ENCODE peak calls at places on chromosomes 7 and 10, in nine cellular contexts. R is lower lobe of right lung; U is adrenal gland; B is heart left ventricle; G is colonic mucosa; K is adipocyte; I is CD4-positive, alpha-beta memory T cell; C is HepG2; M is SK-N-SH. X is an unnamed sample.

GRCh38 chr7:140526214-140526613 is 46.9 kb upstream of the MKRN1 start:
- DNase-seq in R (no peak), U (no peak), B (no peak), G (no peak), K (no peak), I (no peak), C (no peak), M (no peak), X (no peak)

GRCh38 chr7:145845345-145845744 is 271.3 kb upstream of the CNTNAP2 start:
- DNase-seq in R (no peak), U (no peak), B (no peak), G (no peak), K (no peak), I (no peak), C (no peak), M (no peak), X (no peak)

GRCh38 chr7:37304926-37305325 is 143.7 kb downstream of the ELMO1 start:
- DNase-seq in R (no peak), U (no peak), B (no peak), G (no peak), K (no peak), I (no peak), C (no peak), M (no peak), X (no peak)

GRCh38 chr10:24453404-24453830 is 244.5 kb downstream of the KIAA1217 start:
- DNase-seq in R (no peak), U (no peak), B (no peak), G (no peak), K (peak; percentile 78), I (no peak), C (no peak), M (peak; percentile 17), X (no peak)

GRCh38 chr7:74033372-74034311 is 5.7 kb downstream of the ELN start:
- DNase-seq in R (peak; percentile 67), U (no peak), B (peak; percentile 91), G (no peak), K (peak; percentile 22), I (no peak), C (no peak), M (peak; percentile 97), X (peak; percentile 88)

GRCh38 chr7:157519798-157520244 is 183.0 kb downstream of the DNAJB6 start:
- DNase-seq in R (no peak), U (no peak), B (no peak), G (no peak), K (no peak), I (no peak), C (no peak), M (no peak), X (no peak)

GRCh38 chr7:473211-473734 is 46.4 kb downstream of the PDGFA start:
- DNase-seq in R (no peak), U (peak; percentile 8), B (no peak), G (no peak), K (no peak), I (no peak), C (no peak), M (no peak), X (peak; percentile 60)

GRCh38 chr10:110643670-110644597 is at the start of gene RBM20:
- DNase-seq in R (no peak), U (peak; percentile 19), B (peak; percentile 82), G (no peak), K (peak; percentile 49), I (peak; percentile 26), C (no peak), M (peak; percentile 91), X (peak; percentile 71)

GRCh38 chr7:1562126-1562525 is 6.1 kb upstream of the TMEM184A start:
- DNase-seq in R (no peak), U (no peak), B (no peak), G (no peak), K (no peak), I (no peak), C (no peak), M (peak; percentile 56), X (no peak)

GRCh38 chr10:77576007-77576367 is 61.6 kb downstream of the KCNMA1 start:
- DNase-seq in R (no peak), U (no peak), B (no peak), G (no peak), K (no peak), I (no peak), C (no peak), M (no peak), X (no peak)

GRCh38 chr7:77571791-77572190 is 34.7 kb downstream of the PTPN12 start:
- DNase-seq in R (no peak), U (no peak), B (no peak), G (no peak), K (no peak), I (no peak), C (no peak), M (no peak), X (no peak)

GRCh38 chr7:77575187-77575586 is 38.1 kb downstream of the PTPN12 start:
- DNase-seq in R (no peak), U (peak; percentile 15), B (no peak), G (no peak), K (no peak), I (no peak), C (peak; percentile 89), M (no peak), X (no peak)

GRCh38 chr7:77580762-77581350 is 43.8 kb downstream of the PTPN12 start:
- DNase-seq in R (peak; percentile 52), U (no peak), B (no peak), G (no peak), K (peak; percentile 76), I (no peak), C (no peak), M (no peak), X (no peak)

DNA sequence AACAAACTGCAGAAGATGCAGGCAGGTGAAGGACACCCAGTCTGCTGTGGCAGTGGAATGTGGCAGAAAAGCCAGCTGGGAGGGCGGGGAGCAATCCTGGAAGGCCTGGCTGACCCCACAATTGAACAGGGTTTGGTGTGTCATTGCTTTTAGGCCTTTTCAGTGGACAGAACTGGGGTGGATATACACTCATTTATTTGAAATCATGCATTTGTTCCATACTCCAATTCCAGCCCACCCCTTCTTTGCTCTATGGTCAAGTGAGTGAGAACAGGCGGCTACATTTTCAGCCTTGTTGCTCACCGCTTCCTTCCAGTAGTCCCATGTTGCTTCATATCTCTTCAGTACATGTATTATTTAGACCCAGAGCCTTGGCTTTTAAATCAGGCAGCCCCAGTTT is 39.8 kb downstream of the PTPN12 start:
- DNase-seq in R (no peak), U (no peak), B (no peak), G (no peak), K (no peak), I (no peak), C (no peak), M (no peak), X (no peak)
- H3K36me3 ChIP-seq in R (peaks cover 51% of the 10 kb centered on the region), U (no peaks in the 10 kb centered on the region), B (peaks cover 3% of the 10 kb centered on the region), G (no peaks in the 10 kb centered on the region), K (peaks cover 73% of the 10 kb centered on the region), I (no peaks in the 10 kb centered on the region), C (peaks cover 10% of the 10 kb centered on the region), M (peaks cover 32% of the 10 kb centered on the region), X (peaks cover 62% of the 10 kb centered on the region)

DNA sequence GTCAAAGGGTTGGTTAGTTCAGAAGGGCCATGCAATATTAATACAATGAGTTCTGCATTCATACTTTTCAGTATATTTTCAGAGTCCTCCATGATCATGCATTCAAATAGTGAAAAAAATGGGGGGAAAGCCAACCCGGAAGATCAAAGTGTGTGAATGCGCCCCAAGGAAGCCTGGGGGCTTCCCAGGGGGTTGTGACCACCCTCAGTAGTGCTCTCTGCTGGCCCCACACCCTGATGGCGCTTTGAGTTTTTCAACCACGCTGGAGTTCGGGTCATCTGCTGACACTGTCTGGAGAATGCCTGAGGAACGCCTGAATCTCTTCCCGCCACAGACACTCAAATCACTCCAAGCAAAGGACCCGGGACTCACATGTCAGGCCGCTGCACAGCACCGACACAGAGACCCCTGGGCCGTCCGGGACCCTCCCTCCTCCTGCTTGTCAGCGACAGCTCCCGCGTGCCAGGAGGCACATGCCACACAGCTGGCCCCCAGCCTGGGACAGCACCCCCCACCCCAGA is 1.0 kb downstream of the TNS3 start:
- DNase-seq in R (no peak), U (peak; percentile 51), B (no peak), G (no peak), K (peak; percentile 55), I (no peak), C (peak; percentile 12), M (no peak), X (peak; percentile 70)
- H3K4me1 ChIP-seq in R (peaks cover 83% of the 10 kb centered on the region), U (peaks cover 65% of the 10 kb centered on the region), B (peaks cover 72% of the 10 kb centered on the region), G (peaks cover 14% of the 10 kb centered on the region), K (peaks cover 67% of the 10 kb centered on the region), I (no peaks in the 10 kb centered on the region), C (peaks cover 68% of the 10 kb centered on the region), M (peaks cover 6% of the 10 kb centered on the region), X (peaks cover 23% of the 10 kb centered on the region)

DNA sequence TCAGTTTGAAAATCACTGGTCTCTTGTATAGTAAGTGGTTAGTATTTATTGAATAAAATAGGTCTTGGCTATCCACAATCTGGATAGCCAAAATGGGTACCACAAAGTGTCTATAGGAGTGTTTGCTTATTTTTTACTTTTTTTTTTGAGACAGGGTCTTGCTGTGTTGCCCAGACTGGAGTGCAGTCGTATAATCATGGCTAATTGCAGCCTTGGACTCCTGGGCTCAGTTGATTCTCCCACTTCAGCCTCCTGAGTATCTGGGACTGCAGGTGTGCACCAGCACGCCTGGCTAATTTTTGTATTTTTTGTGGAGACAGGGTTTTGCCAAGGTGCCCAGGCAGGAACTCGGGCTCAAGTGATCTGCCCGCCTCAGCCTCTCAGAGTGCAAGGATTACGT is 2.8 kb downstream of the RBM33 start:
- DNase-seq in R (no peak), U (no peak), B (no peak), G (no peak), K (no peak), I (no peak), C (no peak), M (no peak), X (no peak)
- H3K36me3 ChIP-seq in R (peaks cover 12% of the 10 kb centered on the region), U (no peaks in the 10 kb centered on the region), B (no peaks in the 10 kb centered on the region), G (no peaks in the 10 kb centered on the region), K (peaks cover 25% of the 10 kb centered on the region), I (no peaks in the 10 kb centered on the region), C (peaks cover 2% of the 10 kb centered on the region), M (peaks cover 35% of the 10 kb centered on the region), X (peaks cover 35% of the 10 kb centered on the region)

GRCh38 chr10:113052076-113052830 is 102.2 kb downstream of the TCF7L2 start:
- DNase-seq in R (no peak), U (no peak), B (no peak), G (no peak), K (no peak), I (no peak), C (no peak), M (no peak), X (peak; percentile 60)
- H3K4me1 ChIP-seq in R (peaks cover 49% of the 10 kb centered on the region), U (peaks cover 14% of the 10 kb centered on the region), B (peaks cover 56% of the 10 kb centered on the region), G (no peaks in the 10 kb centered on the region), K (peaks cover 67% of the 10 kb centered on the region), I (peaks cover 20% of the 10 kb centered on the region), C (peaks cover 15% of the 10 kb centered on the region), M (peaks cover 30% of the 10 kb centered on the region), X (peaks cover 69% of the 10 kb centered on the region)

DNA sequence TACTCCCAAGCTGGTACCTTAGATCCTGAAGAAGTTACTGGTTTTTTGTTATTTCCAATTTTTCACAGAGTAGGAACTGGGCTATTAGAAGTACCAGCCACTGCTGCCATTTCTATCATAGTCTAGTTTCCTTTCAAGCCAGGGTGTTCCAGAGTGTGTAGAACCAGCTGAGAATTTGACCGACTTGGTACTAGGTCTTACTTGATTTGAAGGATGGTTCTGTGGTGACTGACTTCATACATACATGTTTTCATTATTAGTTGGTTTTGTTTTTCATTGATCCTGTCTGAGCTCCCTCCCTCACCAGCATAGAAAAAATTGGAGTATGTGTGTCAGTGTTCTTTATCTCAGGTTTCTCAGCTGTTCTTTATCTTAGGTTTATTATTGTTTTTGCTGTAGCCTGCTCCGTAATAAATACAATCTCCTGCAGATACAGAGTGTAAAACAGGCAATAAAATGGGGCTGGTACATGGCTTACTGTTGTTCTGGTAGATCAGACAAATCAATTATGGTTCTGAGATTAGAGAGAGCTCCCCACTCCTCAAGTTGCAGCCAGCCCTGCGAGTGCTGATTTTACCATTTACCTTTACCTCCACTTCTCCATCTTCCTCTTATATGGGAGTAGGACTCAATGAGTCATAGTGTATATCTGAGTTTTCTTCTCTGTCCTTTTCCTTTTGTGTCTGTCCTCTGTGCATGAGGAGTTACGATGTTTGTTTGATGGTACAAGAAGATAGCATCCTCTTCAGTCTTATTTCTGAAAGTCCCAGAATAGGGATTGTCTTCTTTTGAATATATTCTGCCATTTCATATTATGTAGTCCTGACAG is 122.6 kb downstream of the LRRC4 start:
- DNase-seq in R (no peak), U (no peak), B (no peak), G (no peak), K (no peak), I (no peak), C (no peak), M (no peak), X (no peak)
- H3K36me3 ChIP-seq in R (peaks cover 6% of the 10 kb centered on the region), U (no peaks in the 10 kb centered on the region), B (no peaks in the 10 kb centered on the region), G (no peaks in the 10 kb centered on the region), K (peaks cover 14% of the 10 kb centered on the region), I (no peaks in the 10 kb centered on the region), C (no peaks in the 10 kb centered on the region), M (peaks cover 4% of the 10 kb centered on the region), X (peaks cover 3% of the 10 kb centered on the region)